ENCODE peak calls at places on chromosomes 4 and X, in eight cellular contexts. R, T, A, C, X, J, D and E are unnamed samples.

GRCh38 chr4:113683143-113683542 is 78.4 kb downstream of the CAMK2D start:
- DNase-seq in R (peak), T (no peak), A (no peak), C (no peak), X (no peak), J (no peak), D (no peak), E (no peak)

GRCh38 chr4:34196375-34196774 is 2047.9 kb downstream of the ARAP2 start:
- DNase-seq in R (no peak), T (no peak), A (no peak), C (no peak), X (no peak), J (no peak), D (no peak), E (no peak)

GRCh38 chr4:17173300-17173699 is 274.9 kb upstream of the LDB2 start:
- DNase-seq in R (no peak), T (peak), A (no peak), C (peak), X (no peak), J (no peak), D (no peak), E (no peak)

GRCh38 chrX:53287493-53288138 is 6.2 kb upstream of the IQSEC2 start:
- DNase-seq in R (peak), T (peak), A (peak), C (no peak), X (peak), J (peak), D (peak), E (peak)

GRCh38 chr4:72305620-72306019 is 263.4 kb downstream of the ADAMTS3 start:
- DNase-seq in R (no peak), T (no peak), A (no peak), C (no peak), X (no peak), J (no peak), D (no peak), E (no peak)

GRCh38 chr4:1405249-1405635 is 1.0 kb downstream of the NKX1-1 start:
- DNase-seq in R (no peak), T (no peak), A (no peak), C (no peak), X (no peak), J (no peak), D (no peak), E (no peak)

GRCh38 chrX:19758536-19758935 is 128.9 kb downstream of the SH3KBP1 start:
- DNase-seq in R (no peak), T (no peak), A (no peak), C (no peak), X (no peak), J (no peak), D (peak), E (no peak)

GRCh38 chr4:8129785-8130184 is 28.8 kb downstream of the ABLIM2 start:
- DNase-seq in R (no peak), T (no peak), A (no peak), C (no peak), X (no peak), J (no peak), D (no peak), E (no peak)

GRCh38 chrX:135425026-135425425 is 3.3 kb downstream of the SMIM10L2A start:
- DNase-seq in R (no peak), T (no peak), A (no peak), C (no peak), X (no peak), J (no peak), D (no peak), E (no peak)

GRCh38 chrX:68895339-68896250 is 66.8 kb downstream of the EFNB1 start:
- DNase-seq in R (no peak), T (peak), A (peak), C (peak), X (peak), J (peak), D (peak), E (no peak)

GRCh38 chr4:186297013-186297645 is 31.1 kb downstream of the F11 start:
- DNase-seq in R (no peak), T (no peak), A (no peak), C (peak), X (no peak), J (no peak), D (peak), E (no peak)

GRCh38 chr4:88297725-88298453 is 13.5 kb upstream of the PPM1K start:
- DNase-seq in R (no peak), T (no peak), A (no peak), C (no peak), X (no peak), J (no peak), D (no peak), E (no peak)

GRCh38 chr4:476501-476900 is 22.5 kb downstream of the ZNF721 start:
- DNase-seq in R (no peak), T (no peak), A (no peak), C (no peak), X (no peak), J (no peak), D (peak), E (no peak)

GRCh38 chrX:42920752-42921151 is 142.8 kb upstream of the PPP1R2C start:
- DNase-seq in R (no peak), T (no peak), A (no peak), C (no peak), X (no peak), J (no peak), D (no peak), E (no peak)

GRCh38 chr4:11446156-11446811 is 17.6 kb upstream of the HS3ST1 start:
- DNase-seq in R (no peak), T (no peak), A (no peak), C (no peak), X (no peak), J (no peak), D (peak), E (no peak)

GRCh38 chr4:89797117-89797516 is 39.8 kb downstream of the SNCA start:
- DNase-seq in R (no peak), T (peak), A (peak), C (peak), X (no peak), J (peak), D (peak), E (no peak)

GRCh38 chr4:26862381-26862915 is 1.8 kb downstream of the STIM2 start:
- DNase-seq in R (no peak), T (no peak), A (no peak), C (no peak), X (no peak), J (no peak), D (no peak), E (no peak)

GRCh38 chr4:40301592-40301991 is 33.5 kb upstream of the CHRNA9 start:
- DNase-seq in R (peak), T (no peak), A (no peak), C (no peak), X (peak), J (no peak), D (no peak), E (no peak)

GRCh38 chr4:23041501-23041900 is 348.8 kb downstream of the GBA3 start:
- DNase-seq in R (no peak), T (no peak), A (no peak), C (no peak), X (no peak), J (no peak), D (no peak), E (no peak)

GRCh38 chrX:129566081-129566480 is 26.0 kb downstream of the OCRL start:
- DNase-seq in R (no peak), T (no peak), A (no peak), C (no peak), X (no peak), J (no peak), D (no peak), E (no peak)

GRCh38 chr4:8639021-8639420 is 46.5 kb downstream of the CPZ start:
- DNase-seq in R (no peak), T (no peak), A (no peak), C (no peak), X (peak), J (no peak), D (no peak), E (no peak)

GRCh38 chr4:6523251-6523650 is 50.8 kb upstream of the PPP2R2C start:
- DNase-seq in R (no peak), T (no peak), A (no peak), C (peak), X (no peak), J (no peak), D (peak), E (no peak)

GRCh38 chrX:19085975-19086772 is 36.1 kb downstream of the ADGRG2 start:
- DNase-seq in R (no peak), T (peak), A (no peak), C (no peak), X (no peak), J (no peak), D (no peak), E (no peak)

GRCh38 chr4:10063544-10064300 is 42.4 kb upstream of the SLC2A9 start:
- DNase-seq in R (no peak), T (peak), A (peak), C (peak), X (peak), J (peak), D (peak), E (peak)

GRCh38 chr4:139656614-139657486 is 8.8 kb upstream of the MGST2 start:
- DNase-seq in R (peak), T (peak), A (peak), C (peak), X (peak), J (peak), D (peak), E (peak)

GRCh38 chr4:38230821-38231583 is 270.8 kb downstream of the PTTG2 start:
- DNase-seq in R (no peak), T (no peak), A (no peak), C (no peak), X (no peak), J (no peak), D (no peak), E (no peak)

GRCh38 chr4:128228021-128228571 is 59.5 kb downstream of the PGRMC2 start:
- DNase-seq in R (no peak), T (no peak), A (no peak), C (peak), X (no peak), J (no peak), D (peak), E (no peak)

GRCh38 chr4:156971168-156971601 is 414 bp downstream of the PDGFC start:
- DNase-seq in R (no peak), T (no peak), A (peak), C (no peak), X (peak), J (peak), D (no peak), E (peak)

GRCh38 chr4:146637853-146638800 is 566 bp upstream of the POU4F2 start:
- DNase-seq in R (no peak), T (no peak), A (no peak), C (no peak), X (no peak), J (no peak), D (no peak), E (no peak)

GRCh38 chrX:54213603-54214002 is 30.5 kb upstream of the FAM120C start:
- DNase-seq in R (no peak), T (no peak), A (no peak), C (no peak), X (no peak), J (no peak), D (no peak), E (no peak)

GRCh38 chr4:185738038-185738552 is 73.9 kb downstream of the SORBS2 start:
- DNase-seq in R (no peak), T (peak), A (no peak), C (no peak), X (no peak), J (no peak), D (no peak), E (no peak)

GRCh38 chr4:73721901-73722300 is 18.5 kb upstream of the CXCL8 start:
- DNase-seq in R (no peak), T (no peak), A (no peak), C (no peak), X (no peak), J (no peak), D (peak), E (no peak)
- H3K27ac ChIP-seq in R (no peak), T (no peak), A (no peak), C (peak), X (no peak), J (no peak), D (peak), E (no peak)

GRCh38 chrX:24491741-24492140 is 26.7 kb downstream of the PDK3 start:
- DNase-seq in R (no peak), T (no peak), A (no peak), C (no peak), X (no peak), J (no peak), D (peak), E (no peak)

GRCh38 chrX:24495700-24496099 is 30.6 kb downstream of the PDK3 start:
- DNase-seq in R (no peak), T (no peak), A (no peak), C (no peak), X (no peak), J (no peak), D (no peak), E (no peak)

GRCh38 chrX:24498181-24498580 is 33.1 kb downstream of the PDK3 start:
- DNase-seq in R (peak), T (peak), A (no peak), C (peak), X (peak), J (no peak), D (no peak), E (no peak)

GRCh38 chrX:24493740-24494543 is 28.9 kb downstream of the PDK3 start:
- DNase-seq in R (no peak), T (no peak), A (no peak), C (no peak), X (no peak), J (no peak), D (peak), E (no peak)

DNA sequence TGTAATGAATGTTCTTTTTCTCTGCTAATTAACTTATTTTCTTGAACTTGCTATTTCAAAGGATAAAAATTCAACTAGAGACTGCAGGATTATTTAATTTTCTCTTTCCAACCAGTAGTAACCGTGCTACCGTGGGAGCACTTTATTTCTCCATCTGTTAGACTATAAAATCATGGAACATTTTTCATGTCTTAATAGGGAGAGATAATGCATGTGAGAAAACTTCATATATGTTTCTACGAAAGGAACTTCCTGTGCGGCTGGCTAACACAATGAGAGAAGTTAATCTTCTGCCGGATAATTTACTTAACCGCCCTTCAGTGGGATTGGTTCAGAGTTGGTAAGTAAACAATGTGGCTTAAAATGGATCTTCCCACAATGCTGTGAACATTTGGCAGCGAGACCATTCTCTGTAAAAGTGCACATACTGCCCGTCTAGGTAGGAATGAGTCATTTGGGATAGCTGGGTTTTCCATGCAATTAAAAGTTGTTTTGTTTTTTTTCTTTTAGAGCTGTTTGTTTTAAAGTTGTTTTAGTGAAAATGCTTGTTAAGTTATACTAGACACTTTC is 29.5 kb downstream of the PDK3 start:
- DNase-seq in R (no peak), T (peak), A (no peak), C (peak), X (no peak), J (peak), D (peak), E (no peak)
- H3K27ac ChIP-seq in R (no peak), T (no peak), A (no peak), C (peak), X (peak), J (peak), D (peak), E (no peak)

DNA sequence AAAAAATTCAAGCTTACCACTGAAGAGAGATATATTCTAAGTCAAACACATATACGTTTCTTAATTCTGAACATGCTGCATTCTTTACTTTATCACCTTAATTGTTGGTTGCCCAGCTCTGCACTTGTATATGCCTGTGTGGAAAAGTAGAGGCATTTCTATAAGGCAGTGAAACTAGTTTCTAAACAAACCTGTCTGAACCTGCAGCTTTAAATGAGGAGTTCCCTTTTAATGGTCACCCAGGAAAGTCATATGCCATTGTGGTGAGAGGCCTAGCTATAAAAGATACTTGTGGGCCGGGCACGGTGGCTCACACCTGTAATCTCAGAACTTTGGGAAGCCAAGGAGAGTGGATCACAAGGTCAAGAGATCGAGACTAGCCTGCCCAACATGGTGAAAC is 147.4 kb upstream of the RXFP1 start:
- DNase-seq in R (no peak), T (no peak), A (no peak), C (no peak), X (no peak), J (no peak), D (no peak), E (no peak)
- H3K27ac ChIP-seq in R (no peak), T (no peak), A (no peak), C (no peak), X (no peak), J (no peak), D (no peak), E (no peak)

GRCh38 chrX:65253817-65254216 is 277.6 kb upstream of the ZC4H2 start:
- DNase-seq in R (no peak), T (no peak), A (no peak), C (no peak), X (no peak), J (no peak), D (no peak), E (no peak)
- H3K27ac ChIP-seq in R (no peak), T (no peak), A (no peak), C (no peak), X (no peak), J (no peak), D (no peak), E (no peak)

GRCh38 chr4:173464486-173464885 is 65.5 kb downstream of the HAND2 start:
- DNase-seq in R (no peak), T (no peak), A (no peak), C (no peak), X (no peak), J (no peak), D (no peak), E (no peak)

GRCh38 chr4:173469622-173470021 is 60.4 kb downstream of the HAND2 start:
- DNase-seq in R (no peak), T (no peak), A (no peak), C (no peak), X (no peak), J (no peak), D (no peak), E (no peak)

GRCh38 chr4:173463816-173464215 is 64.9 kb upstream of the SCRG1 start:
- DNase-seq in R (no peak), T (no peak), A (no peak), C (no peak), X (no peak), J (no peak), D (no peak), E (no peak)

GRCh38 chr4:173468314-173468713 is 61.7 kb downstream of the HAND2 start:
- DNase-seq in R (no peak), T (no peak), A (no peak), C (no peak), X (no peak), J (no peak), D (no peak), E (no peak)

DNA sequence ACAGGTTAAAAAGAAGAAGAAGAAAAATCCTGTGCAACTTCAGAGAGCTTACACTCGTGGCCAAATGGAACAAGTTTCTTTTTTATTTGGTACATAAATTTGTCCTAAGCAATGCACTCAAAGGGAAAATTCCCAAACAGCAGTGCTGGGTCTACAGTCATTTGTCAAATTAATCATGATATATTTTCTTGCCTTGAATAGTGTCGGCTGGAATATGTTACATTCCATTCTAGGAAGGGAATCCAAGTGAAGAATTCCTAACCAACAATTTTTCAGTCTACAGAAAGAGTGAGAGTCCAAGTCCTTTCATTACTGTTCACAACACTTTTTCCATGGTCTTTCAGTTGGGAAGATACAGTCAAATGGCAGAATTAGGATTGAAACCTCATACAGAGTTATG is 63.9 kb downstream of the HAND2 start:
- DNase-seq in R (no peak), T (no peak), A (no peak), C (no peak), X (no peak), J (no peak), D (no peak), E (no peak)
- H3K27ac ChIP-seq in R (no peak), T (no peak), A (no peak), C (no peak), X (no peak), J (no peak), D (no peak), E (no peak)